ENCODE peak calls at places on chromosomes 16 and 17, in four cellular contexts. M, L, A and E are unnamed samples.

GRCh38 chr17:29061036-29061435 is 18.1 kb downstream of the PIPOX start:
- DNase-seq in A (no peak), M (no peak), L (no peak), E (no peak)

GRCh38 chr17:13541032-13541480 is 60.7 kb downstream of the HS3ST3A1 start:
- DNase-seq in A (no peak), L (no peak), M (peak), E (no peak)

GRCh38 chr16:58471209-58471975 is 28.6 kb upstream of the NDRG4 start:
- DNase-seq in M (no peak), A (no peak), L (no peak), E (peak)

GRCh38 chr16:31134625-31135534 is 647 bp downstream of the PRSS8 start:
- DNase-seq in A (no peak), L (no peak), M (no peak), E (no peak)

GRCh38 chr16:75483222-75483621 is 12.0 kb downstream of the CHST6 start:
- DNase-seq in L (no peak), A (no peak), M (peak), E (peak)

GRCh38 chr16:11676799-11677198 is 8.5 kb downstream of the SNN start:
- DNase-seq in A (no peak), M (no peak), L (no peak), E (no peak)

GRCh38 chr16:69469807-69470561 is 45.6 kb downstream of the CYB5B start:
- DNase-seq in L (no peak), M (no peak), A (peak), E (no peak)

GRCh38 chr16:78504391-78504945 is 405.0 kb downstream of the WWOX start:
- DNase-seq in M (no peak), A (no peak), L (no peak), E (no peak)

GRCh38 chr17:74851612-74852236 is 8.0 kb downstream of the GRIN2C start:
- DNase-seq in L (no peak), A (no peak), M (no peak), E (no peak)

DNA sequence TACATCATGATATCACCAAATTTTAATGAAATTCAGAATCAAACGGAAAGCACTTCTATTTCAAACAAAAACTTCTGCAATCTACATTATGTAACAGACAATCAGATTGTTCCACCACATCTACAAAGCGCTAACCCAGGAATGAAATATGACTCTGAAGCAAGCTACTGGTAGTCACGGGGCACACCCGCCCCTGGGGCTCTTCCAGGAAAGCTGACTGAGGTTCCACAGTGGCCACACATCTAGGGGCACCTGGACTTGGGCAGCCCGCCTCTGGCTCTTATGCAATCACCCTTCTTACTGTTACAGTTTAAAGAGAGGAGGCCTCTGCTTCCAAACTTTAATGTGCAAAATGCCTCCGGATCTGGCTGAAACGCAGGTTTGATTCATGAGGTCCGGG is 27.5 kb downstream of the ZCCHC14 start:
- DNase-seq in M (no peak), L (peak), A (no peak), E (peak)
- TF ChIP-seq JUND in M (peak), L (no peak), A (no peak), E (no peak)

GRCh38 chr17:39473310-39473709 is 12.0 kb downstream of the CDK12 start:
- DNase-seq in A (no peak), L (no peak), M (no peak), E (no peak)
- TF ChIP-seq JUND in A (no peak), L (no peak), M (no peak), E (no peak)

GRCh38 chr17:77851921-77852320 is 106.6 kb upstream of the TNRC6C start:
- DNase-seq in A (no peak), L (no peak), M (no peak), E (no peak)

GRCh38 chr17:77853208-77853977 is 105.1 kb upstream of the TNRC6C start:
- DNase-seq in M (no peak), A (no peak), L (no peak), E (no peak)

GRCh38 chr17:77854083-77854758 is 104.3 kb upstream of the TNRC6C start:
- DNase-seq in M (no peak), L (no peak), A (no peak), E (no peak)

GRCh38 chr17:77854759-77855745 is 103.5 kb upstream of the TNRC6C start:
- DNase-seq in M (no peak), L (no peak), A (no peak), E (no peak)

GRCh38 chr17:77852666-77853207 is 105.8 kb upstream of the TNRC6C start:
- DNase-seq in M (no peak), A (no peak), L (no peak), E (no peak)
- TF ChIP-seq JUND in M (no peak), A (no peak), L (no peak), E (no peak)

GRCh38 chr16:79748629-79749028 is 148.1 kb upstream of the MAF start:
- DNase-seq in L (no peak), A (no peak), M (no peak), E (no peak)

GRCh38 chr16:79754081-79754872 is 153.7 kb upstream of the MAF start:
- DNase-seq in M (no peak), A (no peak), L (no peak), E (no peak)

GRCh38 chr16:79747688-79748087 is 147.2 kb upstream of the MAF start:
- DNase-seq in A (no peak), M (no peak), L (no peak), E (no peak)

GRCh38 chr16:79752421-79752820 is 151.9 kb upstream of the MAF start:
- DNase-seq in L (no peak), M (no peak), A (no peak), E (no peak)

GRCh38 chr16:79751785-79752184 is 151.2 kb upstream of the MAF start:
- DNase-seq in M (no peak), L (no peak), A (no peak), E (no peak)
- TF ChIP-seq JUND in M (no peak), L (no peak), A (no peak), E (no peak)

DNA sequence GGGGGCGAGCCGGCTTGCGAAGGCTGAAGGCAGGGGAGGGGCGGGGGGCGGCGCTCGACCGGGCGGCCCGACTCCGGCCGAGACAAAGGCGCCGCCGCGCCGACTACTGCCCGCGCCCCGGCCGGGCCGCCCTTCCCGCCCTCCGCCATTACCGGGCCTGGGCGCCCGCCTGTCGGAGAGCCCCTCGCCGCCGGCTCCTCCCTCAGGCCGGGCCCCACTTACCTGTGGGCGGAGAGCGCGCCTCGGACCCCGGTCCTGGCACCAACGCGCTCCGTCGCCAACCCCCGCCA is 286 bp downstream of the SIAH1 start:
- DNase-seq in A (no peak), L (no peak), M (no peak), E (peak)
- TF ChIP-seq JUND in A (no peak), L (no peak), M (no peak), E (no peak)

GRCh38 chr16:17307501-17307900 is 163.3 kb downstream of the XYLT1 start:
- DNase-seq in L (no peak), M (no peak), A (no peak), E (no peak)

GRCh38 chr16:17306745-17307144 is 164.0 kb downstream of the XYLT1 start:
- DNase-seq in L (no peak), M (no peak), A (no peak), E (no peak)

GRCh38 chr16:17304124-17304813 is 166.5 kb downstream of the XYLT1 start:
- DNase-seq in M (peak), L (no peak), A (no peak), E (peak)

GRCh38 chr16:17304814-17305169 is 166.0 kb downstream of the XYLT1 start:
- DNase-seq in A (no peak), L (no peak), M (no peak), E (no peak)

GRCh38 chr16:17305694-17306093 is 165.1 kb downstream of the XYLT1 start:
- DNase-seq in A (peak), L (no peak), M (no peak), E (no peak)
- TF ChIP-seq JUND in A (no peak), L (no peak), M (no peak), E (no peak)

GRCh38 chr17:78431692-78431958 is 53.2 kb downstream of the PGS1 start:
- DNase-seq in M (no peak), L (no peak), A (no peak), E (no peak)

GRCh38 chr17:78430892-78431691 is 52.6 kb downstream of the PGS1 start:
- DNase-seq in A (no peak), L (no peak), M (no peak), E (no peak)

GRCh38 chr17:78432929-78433727 is 54.7 kb downstream of the PGS1 start:
- DNase-seq in A (no peak), M (no peak), L (no peak), E (no peak)

GRCh38 chr17:78433780-78434335 is 55.4 kb downstream of the PGS1 start:
- DNase-seq in M (no peak), L (no peak), A (no peak), E (no peak)

GRCh38 chr17:78432226-78432894 is 53.9 kb downstream of the PGS1 start:
- DNase-seq in L (no peak), A (no peak), M (no peak), E (no peak)
- TF ChIP-seq JUND in L (no peak), A (no peak), M (no peak), E (no peak)

DNA sequence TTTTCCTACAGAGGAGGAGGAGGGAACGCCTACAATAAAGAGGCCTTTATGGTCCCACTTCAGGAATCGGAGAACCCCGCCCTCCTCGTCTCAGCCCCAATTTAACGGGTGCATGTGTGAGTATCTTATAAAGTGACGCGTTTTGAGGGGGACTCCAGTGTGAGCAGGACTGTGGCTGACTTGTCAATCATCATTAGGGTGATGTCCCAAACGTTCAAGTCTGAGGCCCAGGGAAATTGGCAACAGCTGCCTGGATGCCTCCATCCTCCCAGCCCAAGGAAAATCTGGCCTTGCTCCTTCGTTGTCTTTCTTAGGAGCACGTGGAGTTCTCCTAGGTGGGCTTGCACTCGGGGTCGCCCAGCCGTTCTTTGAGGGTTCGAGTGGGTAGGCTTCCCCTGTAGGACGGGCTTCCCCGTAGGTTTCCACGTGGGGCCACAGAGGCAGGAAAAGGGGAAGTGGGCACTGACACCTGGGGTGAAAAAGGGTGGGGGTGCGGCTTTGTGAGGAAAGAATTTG is 631 bp upstream of the HERPUD1 start:
- DNase-seq in M (no peak), A (peak), L (no peak), E (no peak)
- TF ChIP-seq JUND in M (no peak), A (no peak), L (no peak), E (no peak)